ENCODE peak calls at places on chromosomes 3 and 15, in seven cellular contexts. A is COR-L47, T is mesendoderm, U is RPMI7951, S is GM04504, H is NCI-H446, R is NCI-H345. W is an unnamed sample.
A peak's percentile ranks its signal among the peaks of the same experiment; 100 is the strongest.

GRCh38 chr3:100899440-100900091 is 93.7 kb downstream of the ABI3BP start:
- DNase-seq in A (no peak), T (no peak), U (no peak), S (no peak), H (no peak), R (no peak), W (no peak)

GRCh38 chr3:153221748-153222162 is 59.7 kb downstream of the RAP2B start:
- DNase-seq in A (no peak), T (peak; percentile 78), U (peak; percentile 99), S (peak; percentile 85), H (no peak), R (no peak), W (no peak)

GRCh38 chr15:52255008-52255407 is 40.6 kb downstream of the MYO5C start:
- DNase-seq in A (no peak), T (no peak), U (peak; percentile 38), S (no peak), H (no peak), R (no peak), W (no peak)

GRCh38 chr15:90423920-90424319 is 35.9 kb downstream of the IQGAP1 start:
- DNase-seq in A (no peak), T (no peak), U (no peak), S (no peak), H (no peak), R (no peak), W (no peak)

GRCh38 chr3:183555541-183556081 is at the start of gene KLHL6:
- DNase-seq in A (no peak), T (peak; percentile 85), U (no peak), S (no peak), H (no peak), R (no peak), W (no peak)

GRCh38 chr3:33360136-33360825 is 79.9 kb downstream of the UBP1 start:
- DNase-seq in A (no peak), T (no peak), U (no peak), S (no peak), H (no peak), R (no peak), W (no peak)

GRCh38 chr15:58103482-58103881 is 34.7 kb upstream of the AQP9 start:
- DNase-seq in A (no peak), T (no peak), U (no peak), S (no peak), H (no peak), R (no peak), W (no peak)

GRCh38 chr15:85336870-85337269 is 43.5 kb upstream of the AKAP13 start:
- DNase-seq in A (no peak), T (no peak), U (no peak), S (no peak), H (no peak), R (no peak), W (no peak)

GRCh38 chr3:159616234-159616825 is 372.3 kb upstream of the IL12A start:
- DNase-seq in A (peak; percentile 20), T (peak; percentile 70), U (peak; percentile 58), S (peak; percentile 43), H (peak; percentile 34), R (no peak), W (no peak)

GRCh38 chr15:72521682-72522081 is 47.6 kb downstream of the ARIH1 start:
- DNase-seq in A (no peak), T (no peak), U (peak; percentile 9), S (no peak), H (no peak), R (no peak), W (no peak)

GRCh38 chr3:97131476-97131875 is 317.1 kb downstream of the EPHA6 start:
- DNase-seq in A (no peak), T (no peak), U (no peak), S (no peak), H (peak; percentile 50), R (no peak), W (no peak)

GRCh38 chr3:190194506-190194905 is 73.8 kb upstream of the P3H2 start:
- DNase-seq in A (no peak), T (no peak), U (no peak), S (no peak), H (no peak), R (no peak), W (no peak)

GRCh38 chr15:85318048-85318731 is 62.2 kb upstream of the AKAP13 start:
- DNase-seq in A (peak; percentile 39), T (no peak), U (peak; percentile 98), S (peak; percentile 71), H (no peak), R (peak; percentile 6), W (no peak)

GRCh38 chr15:91456921-91457320 is 356.9 kb downstream of the SV2B start:
- DNase-seq in A (no peak), T (no peak), U (peak; percentile 60), S (no peak), H (no peak), R (no peak), W (no peak)

GRCh38 chr15:36008719-36009118 is 462.8 kb upstream of the DPH6 start:
- DNase-seq in A (no peak), T (no peak), U (no peak), S (no peak), H (no peak), R (no peak), W (no peak)

GRCh38 chr3:126797563-126797962 is 93.5 kb downstream of the CHCHD6 start:
- DNase-seq in A (no peak), T (no peak), U (peak; percentile 49), S (no peak), H (no peak), R (no peak), W (no peak)

GRCh38 chr15:40323239-40323952 is at the start of gene INAFM2:
- DNase-seq in A (peak; percentile 91), T (peak; percentile 98), U (peak; percentile 91), S (peak; percentile 77), H (peak; percentile 93), R (peak; percentile 65), W (peak; percentile 72)

GRCh38 chr15:90845201-90845949 is 23.0 kb upstream of the FURIN start:
- DNase-seq in A (no peak), T (no peak), U (peak; percentile 91), S (peak; percentile 79), H (peak; percentile 31), R (peak; percentile 52), W (no peak)

GRCh38 chr15:80615783-80616391 is 79.2 kb upstream of the ABHD17C start:
- DNase-seq in A (peak; percentile 72), T (no peak), U (peak; percentile 89), S (peak; percentile 70), H (peak; percentile 92), R (peak; percentile 46), W (peak; percentile 71)

GRCh38 chr3:136778865-136779264 is 26.7 kb upstream of the STAG1 start:
- DNase-seq in A (no peak), T (no peak), U (no peak), S (no peak), H (no peak), R (no peak), W (no peak)

GRCh38 chr15:49060710-49061483 is 14.7 kb upstream of the SECISBP2L start:
- DNase-seq in A (no peak), T (peak; percentile 8), U (no peak), S (no peak), H (no peak), R (no peak), W (no peak)

GRCh38 chr15:40155270-40155910 is 5.5 kb upstream of the BUB1B start:
- DNase-seq in A (peak; percentile 68), T (peak; percentile 86), U (no peak), S (no peak), H (no peak), R (peak; percentile 90), W (no peak)

GRCh38 chr3:178802993-178803693 is 266.9 kb downstream of the KCNMB2 start:
- DNase-seq in A (peak; percentile 86), T (no peak), U (peak; percentile 33), S (no peak), H (peak; percentile 30), R (peak; percentile 61), W (no peak)

GRCh38 chr3:142237891-142238290 is 12.5 kb upstream of the GK5 start:
- DNase-seq in A (no peak), T (no peak), U (no peak), S (no peak), H (no peak), R (no peak), W (no peak)

GRCh38 chr15:32649336-32649735 is 7.8 kb downstream of the SCG5 start:
- DNase-seq in A (no peak), T (peak; percentile 69), U (no peak), S (no peak), H (no peak), R (no peak), W (no peak)

GRCh38 chr3:66336358-66336766 is 115.6 kb downstream of the SLC25A26 start:
- DNase-seq in A (no peak), T (no peak), U (peak; percentile 75), S (no peak), H (no peak), R (no peak), W (no peak)

GRCh38 chr3:115272036-115272824 is 125.1 kb upstream of the ZBTB20 start:
- DNase-seq in A (peak; percentile 83), T (peak; percentile 52), U (peak; percentile 86), S (no peak), H (peak; percentile 88), R (no peak), W (no peak)

GRCh38 chr3:52231502-52232278 is 6.2 kb upstream of the TLR9 start:
- DNase-seq in A (no peak), T (peak; percentile 46), U (peak; percentile 46), S (no peak), H (peak; percentile 43), R (peak; percentile 10), W (no peak)

GRCh38 chr3:66938338-66938963 is 59.7 kb upstream of the KBTBD8 start:
- DNase-seq in A (peak; percentile 21), T (peak; percentile 86), U (peak; percentile 65), S (peak; percentile 26), H (peak; percentile 51), R (peak; percentile 37), W (peak; percentile 2)

GRCh38 chr3:79326642-79327041 is 441.2 kb downstream of the ROBO1 start:
- DNase-seq in A (no peak), T (no peak), U (no peak), S (no peak), H (no peak), R (no peak), W (no peak)

GRCh38 chr15:86444527-86444926 is 364.9 kb downstream of the AGBL1 start:
- DNase-seq in A (no peak), T (peak; percentile 50), U (no peak), S (no peak), H (no peak), R (no peak), W (no peak)

GRCh38 chr3:183253961-183254815 is 1.1 kb downstream of the B3GNT5 start:
- DNase-seq in A (peak; percentile 33), T (peak; percentile 53), U (peak; percentile 30), S (no peak), H (no peak), R (peak; percentile 48), W (peak; percentile 46)

GRCh38 chr3:184674626-184675025 is 37.2 kb downstream of the MAGEF1 start:
- DNase-seq in A (no peak), T (peak; percentile 93), U (no peak), S (no peak), H (no peak), R (no peak), W (no peak)

GRCh38 chr15:99431661-99432091 is 134.1 kb upstream of the MEF2A start:
- DNase-seq in A (no peak), T (no peak), U (no peak), S (no peak), H (no peak), R (no peak), W (no peak)

GRCh38 chr3:29285356-29286070 is 4.6 kb downstream of the RBMS3 start:
- DNase-seq in A (no peak), T (peak; percentile 28), U (peak; percentile 57), S (no peak), H (no peak), R (no peak), W (no peak)